ENCODE peak calls at places on chromosome 13, in nine cellular contexts. Z is HT-29; C is T-cell; V is non-pigmented ciliary epithelial cell; F is stimulated activated CD8-positive, alpha-beta memory T cell treated with anti-CD3 and anti-CD28 coated beads, Interleukin-4, amount 100 ng/mL, for 48 hours; S is SW 1271; D is NCI-H1092; P is stimulated activated CD4-positive, alpha-beta T cell treated with anti-CD3 and anti-CD28 coated beads, Interleukin-15, amount 100 ng/mL, for 1 hour; A is HFFc6. K is an unnamed sample.

GRCh38 chr13:30892966-30893365 is 13.1 kb upstream of the MEDAG start:
- DNase-seq in Z (peak; percentile 88), C (no peak), V (no peak), F (peak; percentile 50), S (no peak), D (no peak), P (no peak), A (peak; percentile 19), K (peak; percentile 21)

GRCh38 chr13:79434578-79434977 is 28.5 kb upstream of the RBM26 start:
- DNase-seq in Z (no peak), C (no peak), V (peak; percentile 11), F (no peak), S (no peak), D (no peak), P (no peak), A (peak; percentile 55), K (no peak)

GRCh38 chr13:100131863-100132574 is 43.1 kb downstream of the PCCA start:
- DNase-seq in Z (no peak), C (no peak), V (peak; percentile 95), F (peak; percentile 42), S (peak; percentile 97), D (no peak), P (no peak), A (peak; percentile 85), K (peak; percentile 58)

GRCh38 chr13:41763772-41764171 is 197.1 kb downstream of the VWA8 start:
- DNase-seq in Z (no peak), C (no peak), V (no peak), F (no peak), S (no peak), D (no peak), P (no peak), A (no peak), K (no peak)

GRCh38 chr13:37923236-37923635 is 53.7 kb upstream of the TRPC4 start:
- DNase-seq in Z (no peak), C (no peak), V (no peak), F (no peak), S (no peak), D (no peak), P (no peak), A (no peak), K (no peak)

GRCh38 chr13:47903836-47904235 is 97.2 kb downstream of the SUCLA2 start:
- DNase-seq in Z (peak; percentile 44), C (no peak), V (no peak), F (no peak), S (no peak), D (no peak), P (no peak), A (no peak), K (no peak)

GRCh38 chr13:37956536-37956935 is 87.0 kb upstream of the TRPC4 start:
- DNase-seq in Z (no peak), C (no peak), V (no peak), F (no peak), S (no peak), D (no peak), P (no peak), A (no peak), K (no peak)

GRCh38 chr13:41056996-41057711 is 4.2 kb upstream of the WBP4 start:
- DNase-seq in Z (no peak), C (no peak), V (no peak), F (no peak), S (no peak), D (no peak), P (no peak), A (no peak), K (no peak)

GRCh38 chr13:33547035-33547434 is 261.5 kb upstream of the STARD13 start:
- DNase-seq in Z (no peak), C (no peak), V (no peak), F (no peak), S (no peak), D (no peak), P (no peak), A (no peak), K (no peak)

GRCh38 chr13:99072356-99072755 is 94.5 kb upstream of the DOCK9 start:
- DNase-seq in Z (no peak), C (no peak), V (no peak), F (no peak), S (no peak), D (no peak), P (no peak), A (no peak), K (no peak)

GRCh38 chr13:112670118-112670517 is 19.7 kb upstream of the ATP11A start:
- DNase-seq in Z (peak; percentile 32), C (no peak), V (no peak), F (peak; percentile 9), S (no peak), D (no peak), P (no peak), A (no peak), K (no peak)

GRCh38 chr13:80499536-80500280 is 158.8 kb upstream of the SPRY2 start:
- DNase-seq in Z (no peak), C (no peak), V (peak; percentile 1), F (no peak), S (no peak), D (no peak), P (no peak), A (no peak), K (no peak)

GRCh38 chr13:71798723-71799122 is 68.3 kb downstream of the DACH1 start:
- DNase-seq in Z (no peak), C (no peak), V (no peak), F (no peak), S (no peak), D (no peak), P (no peak), A (no peak), K (no peak)

GRCh38 chr13:27858046-27858445 is 61.8 kb upstream of the PDX1 start:
- DNase-seq in Z (no peak), C (no peak), V (no peak), F (no peak), S (no peak), D (no peak), P (no peak), A (no peak), K (no peak)

GRCh38 chr13:91056746-91057145 is 290.7 kb upstream of the MIR17HG start:
- DNase-seq in Z (no peak), C (no peak), V (no peak), F (no peak), S (no peak), D (no peak), P (no peak), A (no peak), K (no peak)

GRCh38 chr13:110697842-110698241 is 8.1 kb downstream of the CARS2 start:
- DNase-seq in Z (no peak), C (no peak), V (no peak), F (no peak), S (no peak), D (no peak), P (no peak), A (no peak), K (no peak)

GRCh38 chr13:41648314-41648935 is 191.1 kb downstream of the RGCC start:
- DNase-seq in Z (peak; percentile 89), C (no peak), V (peak; percentile 81), F (no peak), S (peak; percentile 88), D (no peak), P (no peak), A (no peak), K (peak; percentile 74)

GRCh38 chr13:75666646-75667351 is 30.7 kb downstream of the LMO7 start:
- DNase-seq in Z (no peak), C (no peak), V (no peak), F (no peak), S (no peak), D (no peak), P (no peak), A (peak; percentile 41), K (no peak)

GRCh38 chr13:43611631-43612416 is 174.9 kb downstream of the ENOX1 start:
- DNase-seq in Z (no peak), C (no peak), V (no peak), F (no peak), S (no peak), D (no peak), P (no peak), A (no peak), K (no peak)

GRCh38 chr13:94157705-94158218 is 321.7 kb downstream of the DCT start:
- DNase-seq in Z (no peak), C (no peak), V (no peak), F (no peak), S (no peak), D (no peak), P (no peak), A (no peak), K (no peak)

K was measured in H4.